ENCODE peak calls at places on chromosomes 6 and 20, in six cellular contexts. C is SW480, Z is HS-5, W is AG10803, Y is iPS DF 6.9, U is AG04450. J is an unnamed sample.

GRCh38 chr6:45548657-45549515 is 171.2 kb upstream of the SUPT3H start:
- DNase-seq in C (no peak), Y (no peak), W (no peak), Z (no peak), U (no peak), J (no peak)

GRCh38 chr6:68343901-68344300 is 291.2 kb upstream of the ADGRB3 start:
- DNase-seq in W (no peak), C (peak; percentile 32), Y (peak; percentile 54), Z (peak; percentile 83), U (no peak), J (peak; percentile 44)

GRCh38 chr6:35664945-35665344 is 23.8 kb downstream of the FKBP5 start:
- DNase-seq in Z (no peak), C (no peak), W (no peak), U (no peak), Y (no peak), J (no peak)

GRCh38 chr6:166466178-166467122 is 83.7 kb upstream of the MPC1 start:
- DNase-seq in Z (peak; percentile 44), U (peak; percentile 59), C (no peak), Y (no peak), W (peak; percentile 94), J (no peak)

GRCh38 chr6:27159725-27160124 is 87.8 kb upstream of the PRSS16 start:
- DNase-seq in Y (no peak), C (no peak), Z (no peak), U (no peak), W (no peak), J (no peak)

GRCh38 chr20:13515796-13516533 is 122.8 kb downstream of the TASP1 start:
- DNase-seq in C (no peak), W (peak; percentile 61), Y (no peak), Z (no peak), U (no peak), J (no peak)

GRCh38 chr20:56205350-56205749 is 43.2 kb upstream of the MC3R start:
- DNase-seq in Z (no peak), W (no peak), U (no peak), Y (no peak), C (no peak), J (no peak)

GRCh38 chr6:151004415-151005024 is 139.0 kb downstream of the MTHFD1L start:
- DNase-seq in W (peak; percentile 89), Z (peak; percentile 77), U (peak; percentile 66), C (no peak), Y (no peak), J (peak; percentile 87)

GRCh38 chr6:45651301-45651700 is 273.6 kb upstream of the SUPT3H start:
- DNase-seq in C (no peak), Y (no peak), U (no peak), W (no peak), Z (no peak), J (no peak)

GRCh38 chr6:75693534-75693933 is 55.5 kb upstream of the MYO6 start:
- DNase-seq in U (peak; percentile 1), W (peak; percentile 43), Y (no peak), Z (no peak), C (no peak), J (peak; percentile 53)

GRCh38 chr6:37653933-37654565 is 43.6 kb downstream of the MDGA1 start:
- DNase-seq in C (peak; percentile 28), Z (no peak), U (no peak), W (no peak), Y (peak; percentile 35), J (peak; percentile 48)

GRCh38 chr6:146339716-146340115 is 203.9 kb upstream of the RAB32 start:
- DNase-seq in Z (no peak), U (no peak), C (no peak), W (peak; percentile 21), Y (no peak), J (no peak)

GRCh38 chr6:39068391-39068790 is 19.8 kb downstream of the GLP1R start:
- DNase-seq in Y (no peak), W (no peak), U (no peak), Z (no peak), C (no peak), J (no peak)

GRCh38 chr6:45491874-45492273 is 114.1 kb upstream of the SUPT3H start:
- DNase-seq in Y (no peak), U (no peak), C (no peak), Z (no peak), W (no peak), J (no peak)

GRCh38 chr20:50788045-50788867 is 6.6 kb upstream of the BCAS4 start:
- DNase-seq in Y (no peak), C (peak; percentile 76), W (peak; percentile 79), U (peak; percentile 53), Z (peak; percentile 75), J (no peak)

GRCh38 chr6:710601-711571 is 17.9 kb upstream of the EXOC2 start:
- DNase-seq in Y (no peak), C (peak; percentile 60), W (peak; percentile 64), Z (no peak), U (no peak), J (no peak)

GRCh38 chr6:134619789-134620188 is 301.9 kb upstream of the SGK1 start:
- DNase-seq in C (no peak), U (peak; percentile 53), Y (no peak), Z (no peak), W (peak; percentile 82), J (no peak)

GRCh38 chr6:157033428-157034140 is 256.4 kb downstream of the ARID1B start:
- DNase-seq in U (no peak), Z (no peak), Y (no peak), C (no peak), W (no peak), J (no peak)

GRCh38 chr6:140360651-140361050 is 986.2 kb upstream of the CITED2 start:
- DNase-seq in Y (no peak), U (no peak), Z (no peak), W (peak; percentile 27), C (no peak), J (no peak)

GRCh38 chr6:4351857-4352669 is 216.7 kb upstream of the ECI2 start:
- DNase-seq in U (peak; percentile 70), W (peak; percentile 97), Z (peak; percentile 66), C (peak; percentile 57), Y (no peak), J (no peak)

GRCh38 chr20:21556398-21556797 is 42.5 kb upstream of the NKX2-2 start:
- DNase-seq in W (no peak), C (no peak), Y (no peak), U (no peak), Z (no peak), J (no peak)

GRCh38 chr6:35663447-35664235 is 25.1 kb downstream of the FKBP5 start:
- DNase-seq in U (peak; percentile 41), C (no peak), Z (peak; percentile 54), Y (no peak), W (peak; percentile 63), J (no peak)

GRCh38 chr6:43758617-43759050 is 11.4 kb upstream of the VEGFA start:
- DNase-seq in Y (no peak), U (no peak), W (no peak), C (no peak), Z (no peak), J (peak; percentile 47)